ENCODE peak calls at places on chromosomes 3 and 15, in seven cellular contexts. Q, X, G, N, B, K and O are unnamed samples.

GRCh38 chr3:61602466-61602865 is 41.1 kb downstream of the PTPRG start:
- DNase-seq in X (no peak), G (no peak), Q (no peak), K (no peak), N (no peak), B (no peak), O (no peak)

GRCh38 chr3:129936757-129937156 is 37.8 kb upstream of the TRH start:
- DNase-seq in B (peak; percentile 66), X (peak; percentile 58), K (peak; percentile 53), G (no peak), N (peak; percentile 76), Q (peak; percentile 90), O (no peak)

GRCh38 chr15:40891810-40892448 is 2.3 kb upstream of the VPS18 start:
- DNase-seq in X (peak; percentile 72), K (peak; percentile 74), G (no peak), N (peak; percentile 82), Q (no peak), B (peak; percentile 71), O (no peak)

GRCh38 chr3:125062904-125063618 is 7.3 kb upstream of the HEG1 start:
- DNase-seq in N (no peak), K (no peak), Q (peak; percentile 98), B (peak; percentile 70), G (no peak), X (peak; percentile 88), O (no peak)

GRCh38 chr3:174862666-174863065 is 3.5 kb downstream of the NAALADL2 start:
- DNase-seq in B (no peak), K (no peak), G (no peak), X (no peak), Q (no peak), N (no peak), O (no peak)

GRCh38 chr3:181493423-181493822 is 218.3 kb upstream of the SOX2 start:
- DNase-seq in K (no peak), X (peak; percentile 8), Q (peak; percentile 80), B (no peak), G (no peak), N (no peak), O (no peak)

GRCh38 chr3:78907367-78907766 is 860.4 kb downstream of the ROBO1 start:
- DNase-seq in K (no peak), X (no peak), N (no peak), G (no peak), Q (no peak), B (no peak), O (no peak)

GRCh38 chr3:183158552-183159006 is 4.0 kb downstream of the LAMP3 start:
- DNase-seq in B (no peak), X (peak; percentile 76), Q (peak; percentile 80), N (no peak), G (peak; percentile 97), K (no peak), O (no peak)

GRCh38 chr3:100030914-100031313 is 83.4 kb downstream of the FILIP1L start:
- DNase-seq in G (no peak), K (no peak), X (no peak), Q (no peak), N (no peak), B (no peak), O (no peak)

GRCh38 chr3:100032262-100032661 is 82.0 kb downstream of the FILIP1L start:
- DNase-seq in K (no peak), N (no peak), Q (peak; percentile 97), G (no peak), B (no peak), X (peak; percentile 89), O (no peak)

GRCh38 chr3:100030346-100030745 is 84.0 kb downstream of the FILIP1L start:
- DNase-seq in K (no peak), Q (peak; percentile 52), G (no peak), N (no peak), X (peak; percentile 96), B (no peak), O (no peak)

GRCh38 chr3:100033184-100033583 is 81.1 kb downstream of the FILIP1L start:
- DNase-seq in Q (peak; percentile 99), G (no peak), K (no peak), B (peak; percentile 20), N (no peak), X (peak; percentile 88), O (no peak)

DNA sequence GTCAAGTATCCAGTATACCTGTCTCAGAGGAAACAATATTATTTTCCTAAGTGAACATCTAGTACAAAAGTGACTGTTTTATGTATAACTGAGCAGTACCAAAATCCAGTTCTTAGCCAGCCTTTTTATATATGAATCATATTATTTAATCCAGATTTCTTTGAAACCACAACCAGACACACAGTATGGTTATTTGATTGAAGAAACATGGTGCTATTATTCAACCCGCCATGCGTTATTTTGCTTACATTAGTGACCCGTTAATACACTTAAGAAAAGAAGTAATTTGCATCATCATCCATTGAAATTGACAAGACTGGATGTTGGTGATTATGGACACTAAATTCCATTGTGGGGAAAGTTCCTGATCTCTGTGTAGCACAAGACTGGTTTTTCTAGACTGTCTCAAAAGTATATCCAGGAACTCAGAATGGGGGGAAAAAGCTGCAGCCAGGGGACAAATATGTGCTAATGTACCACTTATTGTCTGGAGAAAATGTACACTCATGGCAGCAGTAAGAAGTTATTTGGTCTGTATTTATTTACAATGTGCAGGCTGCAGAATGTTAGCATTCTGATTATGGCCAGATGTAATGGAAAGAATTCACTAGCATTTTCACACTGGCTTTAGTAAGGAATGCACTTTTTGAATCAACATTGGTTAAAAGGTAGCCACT is 80.3 kb downstream of the FILIP1L start:
- DNase-seq in B (no peak), G (no peak), N (no peak), K (no peak), X (no peak), Q (peak; percentile 92), O (no peak)
- TF ChIP-seq CTCF in B (no peak), G (no peak), N (no peak), K (no peak), X (no peak), Q (no peak), O (no peak)

DNA sequence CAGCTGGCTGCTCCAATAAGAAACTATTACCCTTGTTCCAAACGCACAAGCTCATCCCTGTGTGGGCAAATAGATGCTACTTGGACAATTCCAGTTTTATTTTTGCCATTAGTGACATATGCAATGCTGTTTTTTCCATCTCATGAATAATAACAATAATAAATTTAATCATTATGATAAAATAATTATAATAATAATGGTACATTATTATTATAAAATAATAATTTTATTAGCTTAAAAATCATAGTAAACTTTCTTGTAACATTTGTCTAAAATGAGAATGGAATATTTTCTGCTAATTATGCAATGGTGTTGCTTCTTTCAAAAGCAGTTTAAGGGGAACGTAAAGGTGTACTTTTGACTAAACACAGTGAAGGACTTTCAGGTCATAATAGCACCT is 290.2 kb upstream of the STT3B start:
- DNase-seq in B (no peak), N (no peak), X (no peak), Q (no peak), K (no peak), G (no peak), O (no peak)
- TF ChIP-seq CTCF in B (no peak), N (no peak), X (no peak), Q (no peak), K (no peak), G (no peak), O (no peak)

DNA sequence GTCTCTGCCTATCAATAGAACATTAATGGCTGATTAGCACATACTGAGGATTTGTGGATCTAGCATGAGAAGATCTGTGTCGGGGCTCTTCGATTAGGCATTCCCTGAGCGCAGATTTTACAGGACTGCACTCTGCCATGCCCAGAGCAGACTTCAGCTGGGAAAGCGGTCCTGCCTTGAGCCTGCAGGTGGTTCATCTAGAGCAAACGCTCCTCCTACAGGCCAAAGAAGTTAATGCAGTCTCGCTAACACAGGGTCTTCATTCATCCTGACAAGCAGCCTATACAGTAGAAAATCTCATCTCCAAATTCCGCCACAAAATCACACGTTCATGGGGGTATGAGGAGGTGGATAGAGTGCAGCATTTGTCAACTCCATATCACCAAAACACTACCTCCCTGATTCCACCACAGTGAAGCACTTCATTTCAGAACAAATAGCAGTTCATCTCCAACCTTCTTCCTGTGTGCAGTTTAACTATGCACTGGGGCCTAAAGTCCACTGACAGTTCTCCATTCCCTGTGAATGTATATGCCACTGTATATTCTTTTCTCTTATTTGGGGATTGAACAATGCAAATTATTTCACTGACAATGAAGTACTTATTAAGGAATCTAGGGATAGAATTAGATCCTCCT is 405.8 kb downstream of the IGSF11 start:
- DNase-seq in B (peak; percentile 65), X (peak; percentile 77), G (peak; percentile 43), K (peak; percentile 58), N (peak; percentile 82), Q (peak; percentile 39), O (no peak)
- TF ChIP-seq CTCF in B (peak; percentile 75), X (peak; percentile 98), G (peak; percentile 85), K (peak; percentile 74), N (peak; percentile 60), Q (peak; percentile 71), O (no peak)

GRCh38 chr3:51539291-51539891 is 872 bp downstream of the RAD54L2 start:
- DNase-seq in N (peak; percentile 25), B (peak; percentile 26), K (peak; percentile 9), X (peak; percentile 74), Q (peak; percentile 83), G (no peak), O (peak; percentile 30)

GRCh38 chr3:51538115-51538458 is 432 bp upstream of the RAD54L2 start:
- DNase-seq in B (no peak), N (no peak), K (no peak), Q (peak; percentile 8), X (peak; percentile 17), G (no peak), O (no peak)

GRCh38 chr3:51544011-51544775 is 5.7 kb downstream of the RAD54L2 start:
- DNase-seq in G (no peak), K (no peak), B (no peak), Q (no peak), X (peak; percentile 3), N (no peak), O (no peak)

GRCh38 chr3:51535146-51536019 is 3.1 kb upstream of the RAD54L2 start:
- DNase-seq in K (no peak), N (no peak), G (no peak), B (no peak), Q (no peak), X (no peak), O (no peak)

GRCh38 chr3:51538459-51539290 is at the start of gene RAD54L2:
- DNase-seq in N (peak; percentile 85), Q (peak; percentile 69), G (peak; percentile 23), K (peak; percentile 86), B (peak; percentile 81), X (peak; percentile 60), O (peak; percentile 33)
- TF ChIP-seq CTCF in N (no peak), Q (no peak), G (peak; percentile 33), K (peak; percentile 9), B (peak; percentile 58), X (peak; percentile 18), O (no peak)

DNA sequence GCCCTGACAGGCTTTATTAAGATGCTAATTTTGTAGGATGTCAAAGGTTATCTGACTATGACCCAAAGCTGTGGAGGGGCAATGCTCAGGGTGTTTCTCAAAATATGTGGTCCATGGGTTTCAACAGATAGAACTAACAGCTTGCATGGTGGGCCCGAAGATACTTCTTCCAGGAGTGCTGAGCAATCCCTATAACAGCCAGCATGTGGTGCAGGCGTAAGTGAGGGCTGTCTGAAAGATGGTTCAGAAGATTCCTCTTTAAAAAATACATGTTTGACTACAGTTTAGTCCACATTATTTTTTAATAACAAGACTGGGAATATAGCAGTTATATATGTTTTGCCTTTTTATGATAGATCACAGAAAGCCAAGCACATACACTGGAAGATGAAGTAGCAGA is 7.6 kb downstream of the SCG3 start:
- DNase-seq in N (no peak), B (no peak), X (no peak), K (no peak), G (no peak), Q (no peak), O (no peak)
- TF ChIP-seq CTCF in N (no peak), B (no peak), X (no peak), K (no peak), G (peak; percentile 21), Q (no peak), O (no peak)

GRCh38 chr3:184240384-184241140 is 8.2 kb downstream of the ALG3 start:
- DNase-seq in K (no peak), B (no peak), Q (no peak), X (no peak), G (no peak), N (no peak), O (no peak)
- TF ChIP-seq CTCF in K (no peak), B (peak; percentile 12), Q (no peak), X (no peak), G (no peak), N (no peak), O (no peak)